ENCODE peak calls at places on chromosome 15, in six cellular contexts. E is WTC11, J is ovary, P is lower leg skin, Y is body of pancreas, V is AG10803. K is an unnamed sample.

GRCh38 chr15:92492556-92492955 is 98.9 kb downstream of the ST8SIA2 start:
- DNase-seq in Y (no peak), J (no peak), E (no peak), P (no peak), V (no peak), K (no peak)

GRCh38 chr15:32981536-32981935 is 213.0 kb downstream of the FMN1 start:
- DNase-seq in Y (no peak), J (no peak), P (no peak), V (no peak), E (no peak), K (peak)

GRCh38 chr15:56240390-56240789 is 3.3 kb downstream of the RFX7 start:
- DNase-seq in Y (no peak), J (no peak), E (no peak), V (no peak), P (no peak), K (no peak)

GRCh38 chr15:31147943-31148621 is 46.6 kb upstream of the TRPM1 start:
- DNase-seq in J (no peak), Y (no peak), P (no peak), V (no peak), E (no peak), K (no peak)

GRCh38 chr15:85389774-85390173 is 9.4 kb downstream of the AKAP13 start:
- DNase-seq in P (no peak), E (no peak), V (no peak), J (no peak), Y (no peak), K (no peak)

GRCh38 chr15:80654299-80654698 is 40.8 kb upstream of the ABHD17C start:
- DNase-seq in Y (no peak), V (no peak), E (peak), P (no peak), J (no peak), K (no peak)

GRCh38 chr15:101359365-101359947 is 64.4 kb upstream of the SNRPA1 start:
- DNase-seq in P (no peak), Y (no peak), E (no peak), J (no peak), V (no peak), K (no peak)

GRCh38 chr15:78938608-78939488 is 6.0 kb downstream of the CTSH start:
- DNase-seq in J (no peak), E (no peak), Y (peak), V (no peak), P (no peak), K (no peak)

GRCh38 chr15:80455051-80455648 is 51.0 kb downstream of the ARNT2 start:
- DNase-seq in P (no peak), Y (no peak), J (no peak), V (peak), E (no peak), K (peak)

GRCh38 chr15:34358367-34358766 is 8.6 kb downstream of the LPCAT4 start:
- DNase-seq in V (no peak), P (no peak), E (no peak), J (no peak), Y (no peak), K (no peak)
- TF ChIP-seq CTCF in V (no peak), P (no peak), E (no peak), J (no peak), Y (no peak), K (peak)

GRCh38 chr15:66896611-66897010 is 168.8 kb upstream of the SMAD3 start:
- DNase-seq in P (no peak), E (no peak), J (no peak), Y (peak), V (no peak), K (no peak)

GRCh38 chr15:66897381-66897780 is 168.0 kb upstream of the SMAD3 start:
- DNase-seq in P (no peak), J (no peak), E (no peak), Y (no peak), V (no peak), K (no peak)

GRCh38 chr15:66898656-66899402 is 166.6 kb upstream of the SMAD3 start:
- DNase-seq in V (no peak), P (no peak), J (no peak), E (no peak), Y (no peak), K (no peak)

GRCh38 chr15:66899555-66900350 is 165.6 kb upstream of the SMAD3 start:
- DNase-seq in J (no peak), E (no peak), Y (no peak), P (no peak), V (peak), K (peak)

DNA sequence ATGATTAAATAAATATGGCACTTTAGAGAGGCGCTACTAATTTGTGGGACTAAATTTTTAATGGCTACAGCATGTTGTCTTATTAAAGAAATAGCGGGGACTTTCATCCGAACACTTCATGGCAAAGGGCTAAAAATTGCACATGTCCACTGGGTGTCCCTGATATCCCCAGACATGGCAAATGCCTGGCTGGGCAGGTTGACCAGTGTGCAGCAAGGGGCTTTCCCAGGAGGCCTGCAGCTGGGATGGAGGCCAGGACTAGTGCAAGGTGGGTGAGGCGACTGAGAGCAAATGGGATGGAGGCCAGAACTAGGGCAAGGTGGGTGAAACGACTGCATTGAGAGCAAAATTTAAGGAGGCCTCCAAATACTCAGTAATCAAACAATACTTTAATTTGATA is 167.4 kb upstream of the SMAD3 start:
- DNase-seq in P (no peak), E (no peak), V (no peak), Y (no peak), J (no peak), K (no peak)
- TF ChIP-seq CTCF in P (no peak), E (no peak), V (no peak), Y (no peak), J (no peak), K (no peak)

GRCh38 chr15:41474941-41475340 is 18.7 kb upstream of the ITPKA start:
- DNase-seq in Y (no peak), J (no peak), E (no peak), P (no peak), V (no peak), K (no peak)

GRCh38 chr15:41476416-41477048 is 17.1 kb upstream of the ITPKA start:
- DNase-seq in J (no peak), Y (no peak), P (no peak), E (no peak), V (peak), K (peak)

GRCh38 chr15:41473418-41473817 is 20.3 kb upstream of the ITPKA start:
- DNase-seq in V (no peak), J (no peak), Y (no peak), E (no peak), P (no peak), K (no peak)

GRCh38 chr15:41474436-41474835 is 19.2 kb upstream of the ITPKA start:
- DNase-seq in V (no peak), Y (no peak), E (no peak), P (no peak), J (no peak), K (no peak)
- TF ChIP-seq CTCF in V (no peak), Y (no peak), E (no peak), P (no peak), J (no peak), K (no peak)

GRCh38 chr15:39118510-39118909 is 462.4 kb upstream of the THBS1 start:
- DNase-seq in V (peak), J (no peak), P (no peak), Y (no peak), E (no peak), K (peak)
- TF ChIP-seq CTCF in V (no peak), J (no peak), P (no peak), Y (no peak), E (no peak), K (no peak)

DNA sequence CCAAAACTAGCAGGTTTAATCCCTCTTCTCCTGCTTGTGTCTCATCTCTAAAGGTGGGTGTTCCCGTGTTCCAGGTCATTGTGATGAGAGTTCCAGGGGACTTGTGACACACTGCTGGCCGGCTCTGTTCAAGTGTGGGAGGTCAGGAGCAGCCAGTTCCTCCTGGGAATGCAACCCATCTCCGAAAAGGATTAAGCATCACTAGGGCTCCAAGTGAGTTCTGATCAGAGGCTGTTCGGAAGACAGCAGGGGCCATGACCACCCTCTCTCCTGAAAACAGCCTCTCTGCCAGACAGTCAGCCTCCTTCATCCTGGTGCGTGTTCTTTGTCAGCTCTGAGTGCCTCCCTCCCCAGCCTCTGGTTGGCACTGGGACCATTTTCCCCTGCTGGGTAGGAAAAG is at the start of gene TBC1D21:
- DNase-seq in J (no peak), P (no peak), Y (no peak), E (no peak), V (no peak), K (no peak)
- TF ChIP-seq CTCF in J (no peak), P (no peak), Y (no peak), E (no peak), V (no peak), K (no peak)

GRCh38 chr15:52181938-52182780 is 9.0 kb downstream of the GNB5 start:
- DNase-seq in P (no peak), Y (no peak), V (no peak), J (no peak), E (no peak), K (no peak)
- TF ChIP-seq CTCF in P (no peak), Y (no peak), V (no peak), J (no peak), E (no peak), K (no peak)